ENCODE peak calls at places on chromosomes 3 and 15, in five cellular contexts. One of them, this sample, is unnamed.
A peak's percentile ranks its signal among the peaks of the same experiment; 100 is the strongest.

GRCh38 chr3:36677331-36678007 is 86.9 kb downstream of the DCLK3 start:
- DNase-seq in pancreas: no peak
- DNase-seq in T-helper 22 cell: no peak
- DNase-seq in small intestine: no peak
- DNase-seq in lower leg skin: no peak
- DNase-seq in this sample: peak; percentile 95

GRCh38 chr15:29859981-29860745 is 37.9 kb upstream of the TJP1 start:
- DNase-seq in pancreas: no peak
- DNase-seq in T-helper 22 cell: no peak
- DNase-seq in small intestine: no peak
- DNase-seq in lower leg skin: no peak
- DNase-seq in this sample: peak; percentile 87

GRCh38 chr3:115922681-115923347 is 299.5 kb downstream of the GAP43 start:
- DNase-seq in pancreas: no peak
- DNase-seq in T-helper 22 cell: no peak
- DNase-seq in small intestine: no peak
- DNase-seq in lower leg skin: no peak
- DNase-seq in this sample: peak; percentile 68

GRCh38 chr3:33019981-33020380 is 68.5 kb downstream of the CCR4 start:
- DNase-seq in pancreas: no peak
- DNase-seq in T-helper 22 cell: no peak
- DNase-seq in small intestine: no peak
- DNase-seq in lower leg skin: no peak
- DNase-seq in this sample: no peak

GRCh38 chr15:88615303-88616107 is 5.6 kb upstream of the AEN start:
- DNase-seq in pancreas: peak; percentile 73
- DNase-seq in T-helper 22 cell: no peak
- DNase-seq in small intestine: peak; percentile 95
- DNase-seq in lower leg skin: no peak
- DNase-seq in this sample: no peak

GRCh38 chr15:60255390-60255789 is 142.4 kb downstream of the ANXA2 start:
- DNase-seq in pancreas: no peak
- DNase-seq in T-helper 22 cell: no peak
- DNase-seq in small intestine: peak; percentile 46
- DNase-seq in lower leg skin: peak; percentile 35
- DNase-seq in this sample: peak; percentile 65

GRCh38 chr3:122533931-122534334 is 19.2 kb upstream of the KPNA1 start:
- DNase-seq in pancreas: no peak
- DNase-seq in T-helper 22 cell: no peak
- DNase-seq in small intestine: peak; percentile 23
- DNase-seq in lower leg skin: no peak
- DNase-seq in this sample: peak; percentile 98

GRCh38 chr15:45802140-45802539 is 167.3 kb downstream of the SQOR start:
- DNase-seq in pancreas: no peak
- DNase-seq in T-helper 22 cell: no peak
- DNase-seq in small intestine: no peak
- DNase-seq in lower leg skin: no peak
- DNase-seq in this sample: no peak

GRCh38 chr3:156230291-156230900 is 110.0 kb downstream of the KCNAB1 start:
- DNase-seq in pancreas: no peak
- DNase-seq in T-helper 22 cell: no peak
- DNase-seq in small intestine: no peak
- DNase-seq in lower leg skin: no peak
- DNase-seq in this sample: no peak